ENCODE peak calls at places on chromosome 9, in four cellular contexts. One of them, this sample, is unnamed.

GRCh38 chr9:27467486-27467885 is 56.6 kb upstream of the IFNK start:
- DNase-seq in HepG2: no peak
- DNase-seq in GM12878: no peak
- DNase-seq in K562: no peak
- DNase-seq in this sample: no peak

GRCh38 chr9:89941875-89942274 is 337.1 kb downstream of the GADD45G start:
- DNase-seq in HepG2: no peak
- DNase-seq in GM12878: no peak
- DNase-seq in K562: no peak
- DNase-seq in this sample: peak

GRCh38 chr9:15146121-15146820 is 160.7 kb downstream of the TTC39B start:
- DNase-seq in HepG2: no peak
- DNase-seq in GM12878: no peak
- DNase-seq in K562: no peak
- DNase-seq in this sample: no peak

GRCh38 chr9:133945314-133945975 is 46.7 kb downstream of the VAV2 start:
- DNase-seq in HepG2: no peak
- DNase-seq in GM12878: peak
- DNase-seq in K562: no peak
- DNase-seq in this sample: no peak

GRCh38 chr9:134167530-134167931 is 3.2 kb upstream of the RNU6ATAC start:
- DNase-seq in HepG2: no peak
- DNase-seq in GM12878: no peak
- DNase-seq in K562: no peak
- DNase-seq in this sample: no peak

GRCh38 chr9:27473135-27473534 is 51.0 kb upstream of the IFNK start:
- DNase-seq in HepG2: no peak
- DNase-seq in GM12878: no peak
- DNase-seq in K562: peak
- DNase-seq in this sample: no peak

GRCh38 chr9:110626109-110626829 is 42.3 kb upstream of the MUSK start:
- DNase-seq in HepG2: no peak
- DNase-seq in GM12878: peak
- DNase-seq in K562: no peak
- DNase-seq in this sample: no peak

GRCh38 chr9:5553211-5553610 is 42.9 kb downstream of the PDCD1LG2 start:
- DNase-seq in HepG2: no peak
- DNase-seq in GM12878: no peak
- DNase-seq in K562: no peak
- DNase-seq in this sample: no peak

GRCh38 chr9:121107041-121107440 is 32.3 kb downstream of the CNTRL start:
- DNase-seq in HepG2: peak
- DNase-seq in GM12878: no peak
- DNase-seq in K562: peak
- DNase-seq in this sample: peak

GRCh38 chr9:121788686-121789366 is 137.4 kb downstream of the DAB2IP start:
- DNase-seq in HepG2: no peak
- DNase-seq in GM12878: no peak
- DNase-seq in K562: no peak
- DNase-seq in this sample: no peak

GRCh38 chr9:120890415-120891254 is 13.6 kb upstream of the PHF19 start:
- DNase-seq in HepG2: no peak
- DNase-seq in GM12878: no peak
- DNase-seq in K562: no peak
- DNase-seq in this sample: no peak

GRCh38 chr9:110984890-110985437 is 53.3 kb downstream of the LPAR1 start:
- DNase-seq in HepG2: no peak
- DNase-seq in GM12878: no peak
- DNase-seq in K562: no peak
- DNase-seq in this sample: no peak

GRCh38 chr9:34710023-34710422 is at the start of gene CCL21:
- DNase-seq in HepG2: no peak
- DNase-seq in GM12878: no peak
- DNase-seq in K562: no peak
- DNase-seq in this sample: no peak

GRCh38 chr9:97475079-97475478 is 26.4 kb upstream of the TMOD1 start:
- DNase-seq in HepG2: no peak
- DNase-seq in GM12878: no peak
- DNase-seq in K562: no peak
- DNase-seq in this sample: no peak

GRCh38 chr9:132644251-132644650 is 25.5 kb downstream of the DDX31 start:
- DNase-seq in HepG2: peak
- DNase-seq in GM12878: no peak
- DNase-seq in K562: peak
- DNase-seq in this sample: peak

GRCh38 chr9:38068866-38069628 is at the start of gene SHB:
- DNase-seq in HepG2: peak
- DNase-seq in GM12878: no peak
- DNase-seq in K562: peak
- DNase-seq in this sample: peak

GRCh38 chr9:131657890-131658752 is 81.8 kb downstream of the RAPGEF1 start:
- DNase-seq in HepG2: peak
- DNase-seq in GM12878: no peak
- DNase-seq in K562: no peak
- DNase-seq in this sample: peak

GRCh38 chr9:119963798-119964372 is 594.6 kb upstream of the BRINP1 start:
- DNase-seq in HepG2: peak
- DNase-seq in GM12878: no peak
- DNase-seq in K562: no peak
- DNase-seq in this sample: peak

GRCh38 chr9:124010665-124011321 is 775 bp upstream of the LHX2 start:
- DNase-seq in HepG2: no peak
- DNase-seq in GM12878: no peak
- DNase-seq in K562: no peak
- DNase-seq in this sample: peak

GRCh38 chr9:72554221-72554641 is 32.8 kb downstream of the TMC1 start:
- DNase-seq in HepG2: peak
- DNase-seq in GM12878: no peak
- DNase-seq in K562: no peak
- DNase-seq in this sample: peak

GRCh38 chr9:107737987-107738743 is 248.6 kb upstream of the KLF4 start:
- DNase-seq in HepG2: no peak
- DNase-seq in GM12878: no peak
- DNase-seq in K562: no peak
- DNase-seq in this sample: no peak

GRCh38 chr9:89138463-89139390 is 39.9 kb downstream of the SHC3 start:
- DNase-seq in HepG2: no peak
- DNase-seq in GM12878: no peak
- DNase-seq in K562: no peak
- DNase-seq in this sample: no peak

GRCh38 chr9:77817590-77818311 is 169.6 kb upstream of the GNA14 start:
- DNase-seq in HepG2: no peak
- DNase-seq in GM12878: no peak
- DNase-seq in K562: no peak
- DNase-seq in this sample: no peak

GRCh38 chr9:99465231-99465891 is 243.3 kb downstream of the SEC61B start:
- DNase-seq in HepG2: no peak
- DNase-seq in GM12878: no peak
- DNase-seq in K562: no peak
- DNase-seq in this sample: no peak

GRCh38 chr9:38619556-38620447 is 594 bp downstream of the ANKRD18A start:
- DNase-seq in HepG2: peak
- DNase-seq in GM12878: no peak
- DNase-seq in K562: no peak
- DNase-seq in this sample: peak

GRCh38 chr9:122005597-122005996 is 87.5 kb downstream of the TTLL11 start:
- DNase-seq in HepG2: no peak
- DNase-seq in GM12878: no peak
- DNase-seq in K562: no peak
- DNase-seq in this sample: peak

GRCh38 chr9:131398204-131398603 is 4.3 kb downstream of the PRRC2B start:
- DNase-seq in HepG2: no peak
- DNase-seq in GM12878: peak
- DNase-seq in K562: peak
- DNase-seq in this sample: no peak

GRCh38 chr9:133112361-133113026 is 8.5 kb downstream of the RALGDS start:
- DNase-seq in HepG2: no peak
- DNase-seq in GM12878: peak
- DNase-seq in K562: no peak
- DNase-seq in this sample: no peak

GRCh38 chr9:111696796-111697195 is 35.4 kb downstream of the GNG10 start:
- DNase-seq in HepG2: no peak
- DNase-seq in GM12878: no peak
- DNase-seq in K562: no peak
- DNase-seq in this sample: no peak

GRCh38 chr9:1198085-1198484 is 147.9 kb downstream of the DMRT2 start:
- DNase-seq in HepG2: no peak
- DNase-seq in GM12878: no peak
- DNase-seq in K562: no peak
- DNase-seq in this sample: no peak

GRCh38 chr9:73565026-73565425 is 413.4 kb downstream of the ANXA1 start:
- DNase-seq in HepG2: no peak
- DNase-seq in GM12878: no peak
- DNase-seq in K562: no peak
- DNase-seq in this sample: no peak

GRCh38 chr9:74683322-74683721 is 186.2 kb downstream of the RORB start:
- DNase-seq in HepG2: no peak
- DNase-seq in GM12878: no peak
- DNase-seq in K562: no peak
- DNase-seq in this sample: no peak

GRCh38 chr9:109585841-109586240 is 87.7 kb upstream of the PTPN3 start:
- DNase-seq in HepG2: no peak
- DNase-seq in GM12878: no peak
- DNase-seq in K562: no peak
- DNase-seq in this sample: no peak

DNA sequence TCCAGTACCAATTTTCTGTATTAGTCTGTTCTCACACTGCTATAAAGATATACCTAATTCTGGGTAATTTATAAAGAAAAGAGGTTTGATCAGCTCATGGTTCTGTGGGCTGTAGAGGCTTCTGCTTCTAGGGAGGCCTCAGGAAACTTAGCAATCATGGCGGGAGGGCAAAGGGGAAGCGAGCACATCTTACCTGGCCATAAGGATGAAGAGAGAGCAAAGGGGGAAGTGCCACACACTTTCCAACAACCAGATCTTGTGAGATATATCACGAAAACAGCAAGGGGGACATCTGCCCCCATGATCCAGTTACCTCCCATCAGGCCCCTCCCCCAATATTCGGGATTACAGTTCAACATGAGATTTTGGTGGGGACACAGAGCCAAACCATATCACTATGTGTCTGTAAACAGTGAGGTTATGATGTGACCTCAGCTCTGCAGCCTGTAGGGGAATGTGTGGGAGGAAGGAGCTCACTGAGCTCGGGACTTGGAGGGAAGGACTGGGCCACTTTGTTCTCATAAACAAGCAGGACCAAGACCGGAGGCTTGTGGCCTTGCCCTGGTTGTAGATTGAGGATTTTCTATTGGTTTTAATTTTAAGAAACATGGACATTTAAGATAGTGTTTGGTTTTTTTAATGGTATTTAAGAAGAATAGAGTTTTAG is 85.2 kb downstream of the EHMT1 start:
- DNase-seq in HepG2: no peak
- DNase-seq in GM12878: no peak
- DNase-seq in K562: no peak
- DNase-seq in this sample: no peak
- TF ChIP-seq CEBPB in HepG2: no peak
- TF ChIP-seq CEBPB in GM12878: no peak
- TF ChIP-seq CEBPB in K562: no peak
- TF ChIP-seq CEBPB in this sample: no peak

GRCh38 chr9:127212453-127212852 is 52.1 kb upstream of the GARNL3 start:
- DNase-seq in HepG2: no peak
- DNase-seq in GM12878: no peak
- DNase-seq in K562: no peak
- DNase-seq in this sample: no peak

GRCh38 chr9:127213859-127214258 is 50.7 kb upstream of the GARNL3 start:
- DNase-seq in HepG2: no peak
- DNase-seq in GM12878: no peak
- DNase-seq in K562: no peak
- DNase-seq in this sample: no peak

GRCh38 chr9:127215266-127216209 is 49.0 kb upstream of the GARNL3 start:
- DNase-seq in HepG2: no peak
- DNase-seq in GM12878: no peak
- DNase-seq in K562: no peak
- DNase-seq in this sample: no peak

GRCh38 chr9:127216210-127216887 is 48.2 kb upstream of the GARNL3 start:
- DNase-seq in HepG2: no peak
- DNase-seq in GM12878: no peak
- DNase-seq in K562: no peak
- DNase-seq in this sample: no peak

GRCh38 chr9:127214421-127215265 is 49.9 kb upstream of the GARNL3 start:
- DNase-seq in HepG2: peak
- DNase-seq in GM12878: no peak
- DNase-seq in K562: peak
- DNase-seq in this sample: peak
- TF ChIP-seq CHD4 in HepG2: no peak
- TF ChIP-seq CHD4 in GM12878: no peak
- TF ChIP-seq CHD4 in K562: no peak
- TF ChIP-seq CHD4 in this sample: no peak

GRCh38 chr9:130395810-130396435 is 48.8 kb upstream of the ASS1 start:
- DNase-seq in HepG2: no peak
- DNase-seq in GM12878: no peak
- DNase-seq in K562: no peak
- DNase-seq in this sample: no peak
- TF ChIP-seq CEBPB in HepG2: no peak
- TF ChIP-seq CEBPB in GM12878: no peak
- TF ChIP-seq CEBPB in K562: no peak
- TF ChIP-seq CEBPB in this sample: no peak

DNA sequence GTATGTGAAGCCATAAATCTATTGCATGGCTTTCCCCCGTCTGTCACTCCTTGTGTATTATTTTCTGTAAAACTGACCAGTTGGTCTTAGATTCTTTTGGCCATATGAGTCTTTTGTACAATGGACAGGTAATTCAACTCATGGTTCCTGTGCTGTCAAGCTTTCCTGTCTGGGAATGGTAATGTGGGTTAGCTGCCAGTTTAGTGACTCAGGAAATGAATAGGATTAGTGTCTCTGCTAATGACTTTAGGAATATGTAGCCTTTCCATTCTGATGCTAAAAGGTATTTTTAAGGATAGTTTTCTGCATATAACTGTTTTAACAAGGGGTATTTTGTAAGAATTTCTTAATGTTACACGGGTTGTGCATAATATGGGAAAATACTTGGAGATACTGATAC is 182.7 kb downstream of the PBX3 start:
- DNase-seq in HepG2: no peak
- DNase-seq in GM12878: no peak
- DNase-seq in K562: no peak
- DNase-seq in this sample: no peak
- TF ChIP-seq CHD4 in HepG2: no peak
- TF ChIP-seq CHD4 in GM12878: no peak
- TF ChIP-seq CHD4 in K562: no peak
- TF ChIP-seq CHD4 in this sample: no peak